ENCODE peak calls at places on chromosomes 7 and 10, in four cellular contexts. M, R, X and H are unnamed samples.

GRCh38 chr10:130655313-130656186 is 519.4 kb downstream of the GLRX3 start:
- DNase-seq in M (no peak), R (no peak), X (no peak), H (no peak)

GRCh38 chr10:27372095-27372494 is 131.5 kb upstream of the ACBD5 start:
- DNase-seq in M (peak; percentile 1), R (no peak), X (no peak), H (no peak)

GRCh38 chr10:108852211-108852610 is 1071.1 kb downstream of the XPNPEP1 start:
- DNase-seq in M (no peak), R (no peak), X (no peak), H (peak; percentile 37)

GRCh38 chr10:79274279-79275104 is 72.8 kb upstream of the PPIF start:
- DNase-seq in M (no peak), R (no peak), X (no peak), H (peak; percentile 81)

GRCh38 chr10:66259836-66260235 is 666.0 kb upstream of the LRRTM3 start:
- DNase-seq in M (no peak), R (no peak), X (no peak), H (no peak)

GRCh38 chr10:132641966-132642731 is 104.6 kb downstream of the INPP5A start:
- DNase-seq in M (no peak), R (no peak), X (no peak), H (no peak)

GRCh38 chr7:30700941-30701340 is 18.7 kb upstream of the CRHR2 start:
- DNase-seq in M (no peak), R (no peak), X (no peak), H (no peak)

GRCh38 chr7:94295805-94296204 is 98.9 kb upstream of the COL1A2 start:
- DNase-seq in M (peak; percentile 92), R (no peak), X (no peak), H (peak; percentile 87)

GRCh38 chr7:137934176-137934826 is 67.6 kb downstream of the CREB3L2 start:
- DNase-seq in M (no peak), R (no peak), X (no peak), H (no peak)

GRCh38 chr10:122513053-122513452 is 47.5 kb upstream of the DMBT1 start:
- DNase-seq in M (no peak), R (no peak), X (no peak), H (no peak)

GRCh38 chr7:20374391-20374790 is 43.7 kb downstream of the ITGB8 start:
- DNase-seq in M (no peak), R (no peak), X (no peak), H (no peak)

GRCh38 chr7:43640679-43641078 is 57.8 kb downstream of the STK17A start:
- DNase-seq in M (no peak), R (no peak), X (no peak), H (no peak)

GRCh38 chr10:113709221-113709838 is 29.6 kb downstream of the CASP7 start:
- DNase-seq in M (peak; percentile 79), R (no peak), X (no peak), H (peak; percentile 80)

GRCh38 chr7:151017953-151018420 is 6.3 kb downstream of the ATG9B start:
- DNase-seq in M (no peak), R (peak; percentile 60), X (peak; percentile 71), H (no peak)

GRCh38 chr7:76048668-76048988 is 722 bp downstream of the MDH2 start:
- DNase-seq in M (no peak), R (no peak), X (peak; percentile 46), H (no peak)

GRCh38 chr10:80279146-80279545 is 10.3 kb downstream of the MAT1A start:
- DNase-seq in M (no peak), R (no peak), X (no peak), H (no peak)

GRCh38 chr10:34049887-34050286 is 715.4 kb upstream of the NRP1 start:
- DNase-seq in M (peak; percentile 29), R (no peak), X (no peak), H (peak; percentile 69)

GRCh38 chr7:100411101-100411500 is 17.4 kb downstream of the ZCWPW1 start:
- DNase-seq in M (no peak), R (no peak), X (no peak), H (no peak)

GRCh38 chr7:105014725-105015630 is 973 bp downstream of the KMT2E start:
- DNase-seq in M (peak; percentile 67), R (no peak), X (peak; percentile 52), H (peak; percentile 77)

GRCh38 chr7:157523766-157524421 is 187.1 kb downstream of the DNAJB6 start:
- DNase-seq in M (no peak), R (no peak), X (no peak), H (no peak)

GRCh38 chr10:947051-947450 is 15.5 kb upstream of the LARP4B start:
- DNase-seq in M (no peak), R (no peak), X (no peak), H (peak; percentile 15)

GRCh38 chr10:50392966-50393718 is 141.8 kb upstream of the ASAH2 start:
- DNase-seq in M (no peak), R (no peak), X (peak; percentile 26), H (peak; percentile 57)

GRCh38 chr10:70430489-70431445 is 10.7 kb downstream of the NODAL start:
- DNase-seq in M (peak; percentile 58), R (no peak), X (no peak), H (no peak)

GRCh38 chr7:90721869-90722431 is 125.8 kb downstream of the CDK14 start:
- DNase-seq in M (no peak), R (no peak), X (no peak), H (no peak)

GRCh38 chr7:98869374-98870070 is at the start of gene TMEM130:
- DNase-seq in M (no peak), R (no peak), X (no peak), H (no peak)

GRCh38 chr7:66921396-66921917 is 432 bp downstream of the TMEM248 start:
- DNase-seq in M (peak; percentile 37), R (no peak), X (peak; percentile 18), H (peak; percentile 56)

GRCh38 chr10:96857613-96858012 is 25.5 kb downstream of the LCOR start:
- DNase-seq in M (peak; percentile 36), R (no peak), X (no peak), H (peak; percentile 9)

GRCh38 chr10:19412531-19412930 is 363.9 kb downstream of the MALRD1 start:
- DNase-seq in M (peak; percentile 12), R (no peak), X (peak; percentile 7), H (peak; percentile 29)

GRCh38 chr7:4670791-4671190 is 11.3 kb upstream of the FOXK1 start:
- DNase-seq in M (no peak), R (no peak), X (no peak), H (no peak)

GRCh38 chr7:105759670-105760548 is 116.5 kb downstream of the ATXN7L1 start:
- DNase-seq in M (peak; percentile 78), R (no peak), X (peak; percentile 62), H (peak; percentile 60)

GRCh38 chr7:80779456-80779855 is 139.4 kb downstream of the SEMA3C start:
- DNase-seq in M (no peak), R (no peak), X (peak; percentile 24), H (no peak)

GRCh38 chr7:158821173-158822021 is 7.9 kb downstream of the ESYT2 start:
- DNase-seq in M (peak; percentile 95), R (no peak), X (peak; percentile 88), H (peak; percentile 91)

GRCh38 chr7:155887174-155887525 is 74.9 kb upstream of the SHH start:
- DNase-seq in M (no peak), R (no peak), X (no peak), H (no peak)

GRCh38 chr7:134845461-134845860 is 66.0 kb downstream of the CALD1 start:
- DNase-seq in M (peak; percentile 36), R (no peak), X (peak; percentile 51), H (peak; percentile 3)

GRCh38 chr7:39461263-39461662 is 104.9 kb upstream of the YAE1 start:
- DNase-seq in M (no peak), R (no peak), X (no peak), H (no peak)

GRCh38 chr10:103659674-103660363 is 166.3 kb downstream of the NEURL1 start:
- DNase-seq in M (peak; percentile 91), R (peak; percentile 24), X (peak; percentile 88), H (peak; percentile 82)